ENCODE peak calls at places on chromosome 7, in nine cellular contexts. F is stimulated activated CD8-positive, alpha-beta memory T cell treated with anti-CD3 and anti-CD28 coated beads, Interleukin-4, amount 100 ng/mL, for 1 hour; C is stimulated activated CD4-positive, alpha-beta T cell treated with anti-CD3 and anti-CD28 coated beads, Interleukin-4, amount 100 ng/mL, for 1 hour; R is AML-193; X is NCI-H82; A is left cardiac atrium; T is kidney epithelial cell; U is EL; I is HEK293T. W is an unnamed sample.
A peak's percentile ranks its signal among the peaks of the same experiment; 100 is the strongest.

GRCh38 chr7:21616796-21617436 is 74.1 kb downstream of the DNAH11 start:
- DNase-seq in I (peak; percentile 12), F (no peak), R (no peak), X (no peak), U (peak; percentile 77), C (no peak), A (no peak), T (peak; percentile 52), W (no peak)

GRCh38 chr7:67463983-67464382 is 467.4 kb downstream of the TYW1 start:
- DNase-seq in X (peak; percentile 16), A (no peak), I (no peak), R (no peak), C (no peak), F (no peak), T (no peak), U (no peak), W (no peak)

GRCh38 chr7:1931248-1931950 is 261.3 kb downstream of the ELFN1 start:
- DNase-seq in X (no peak), T (no peak), U (peak; percentile 18), I (no peak), R (no peak), A (no peak), C (no peak), F (no peak), W (no peak)

GRCh38 chr7:79774150-79774549 is 320.7 kb upstream of the MAGI2 start:
- DNase-seq in T (no peak), X (no peak), A (no peak), U (peak; percentile 52), I (no peak), C (no peak), R (no peak), F (no peak), W (no peak)

GRCh38 chr7:68929712-68930395 is 668.4 kb upstream of the AUTS2 start:
- DNase-seq in A (peak; percentile 22), C (no peak), T (no peak), I (no peak), X (no peak), R (no peak), F (no peak), U (no peak), W (peak; percentile 49)

GRCh38 chr7:87475359-87476178 is at the start of gene ABCB4:
- DNase-seq in T (no peak), I (peak; percentile 35), F (no peak), A (peak; percentile 31), X (no peak), C (no peak), U (no peak), R (no peak), W (peak; percentile 42)

GRCh38 chr7:127587663-127588018 is 570 bp upstream of the ARF5 start:
- DNase-seq in C (no peak), I (no peak), R (no peak), F (no peak), A (peak; percentile 36), X (no peak), T (no peak), U (no peak), W (no peak)

GRCh38 chr7:73892003-73892975 is 31.3 kb downstream of the TMEM270 start:
- DNase-seq in T (no peak), A (peak; percentile 57), I (no peak), F (no peak), U (peak; percentile 74), R (no peak), X (no peak), C (no peak), W (peak; percentile 74)

GRCh38 chr7:128104109-128104742 is 73.0 kb upstream of the LRRC4 start:
- DNase-seq in X (peak; percentile 84), I (no peak), T (no peak), U (no peak), C (no peak), R (no peak), A (no peak), F (no peak), W (peak; percentile 40)

GRCh38 chr7:157544226-157544625 is 207.4 kb downstream of the DNAJB6 start:
- DNase-seq in A (peak; percentile 4), R (no peak), C (no peak), I (no peak), T (no peak), U (no peak), X (no peak), F (no peak), W (no peak)

GRCh38 chr7:24576171-24577052 is 3.2 kb downstream of the PALS2 start:
- DNase-seq in F (no peak), I (peak; percentile 52), R (peak; percentile 21), U (peak; percentile 72), T (peak; percentile 38), X (peak; percentile 84), A (no peak), C (no peak), W (no peak)

GRCh38 chr7:157851501-157852067 is 514.8 kb downstream of the DNAJB6 start:
- DNase-seq in R (no peak), A (peak; percentile 76), C (peak; percentile 80), F (peak; percentile 43), I (peak; percentile 25), X (no peak), T (no peak), U (no peak), W (peak; percentile 82)

GRCh38 chr7:378551-379455 is 88.8 kb downstream of the FOXL3 start:
- DNase-seq in A (peak; percentile 34), T (no peak), I (no peak), X (no peak), C (peak; percentile 0), F (no peak), R (no peak), U (no peak), W (peak; percentile 42)

GRCh38 chr7:73359306-73359705 is 31.3 kb downstream of the FKBP6 start:
- DNase-seq in A (no peak), U (no peak), X (no peak), R (no peak), I (no peak), F (no peak), T (no peak), C (no peak), W (no peak)

GRCh38 chr7:17133977-17134376 is 164.5 kb upstream of the AHR start:
- DNase-seq in C (no peak), I (no peak), U (no peak), F (no peak), T (no peak), X (no peak), A (no peak), R (no peak), W (no peak)

GRCh38 chr7:87155788-87156187 is 3.5 kb downstream of the DMTF1 start:
- DNase-seq in I (no peak), T (peak; percentile 4), C (no peak), R (no peak), A (no peak), X (no peak), F (no peak), U (no peak), W (no peak)

GRCh38 chr7:34718867-34719266 is 60.8 kb downstream of the NPSR1 start:
- DNase-seq in X (no peak), C (no peak), R (no peak), I (no peak), T (no peak), U (no peak), F (no peak), A (no peak), W (no peak)

GRCh38 chr7:116509982-116510579 is 10.5 kb downstream of the CAV2 start:
- DNase-seq in R (no peak), U (peak; percentile 34), X (no peak), I (no peak), T (no peak), F (no peak), C (no peak), A (no peak), W (no peak)

GRCh38 chr7:126450269-126450671 is 802.5 kb downstream of the GRM8 start:
- DNase-seq in T (no peak), I (no peak), U (no peak), F (no peak), C (no peak), A (no peak), X (no peak), R (peak; percentile 18), W (no peak)

GRCh38 chr7:71210220-71210619 is 78.3 kb downstream of the GALNT17 start:
- DNase-seq in T (no peak), F (no peak), U (no peak), I (no peak), R (no peak), A (no peak), X (no peak), C (no peak), W (no peak)

GRCh38 chr7:96127746-96128145 is 194.2 kb downstream of the SLC25A13 start:
- DNase-seq in T (no peak), I (no peak), X (no peak), C (no peak), R (no peak), F (no peak), U (peak; percentile 7), A (no peak), W (no peak)

GRCh38 chr7:132108553-132108952 is 467.7 kb downstream of the PLXNA4 start:
- DNase-seq in T (no peak), X (no peak), C (no peak), A (no peak), F (no peak), U (no peak), I (no peak), R (no peak), W (no peak)